ENCODE peak calls at places on chromosomes 11 and 22, in eight cellular contexts. Y is fibroblast of lung; V is activated CD4-positive, alpha-beta T cell treated with anti-CD3 and anti-CD28 coated beads for 36 hours; G is kidney tubule cell; J is ACHN; K is T-helper 2 cell; Z is naive thymus-derived CD8-positive, alpha-beta T cell; C is stimulated activated naive CD4-positive, alpha-beta T cell. B is an unnamed sample.

GRCh38 chr22:39174498-39175120 is 22.1 kb upstream of the CBX7 start:
- DNase-seq in K (no peak), J (peak; percentile 90), Y (peak; percentile 87), Z (peak; percentile 88), C (peak; percentile 73), V (peak; percentile 74), G (peak; percentile 98), B (peak; percentile 74)

GRCh38 chr11:116879789-116880402 is 42.5 kb upstream of the APOA1 start:
- DNase-seq in V (no peak), J (peak; percentile 62), Y (peak; percentile 90), G (peak; percentile 69), C (peak; percentile 27), Z (peak; percentile 49), K (no peak), B (no peak)

GRCh38 chr22:39301926-39302325 is 17.5 kb downstream of the RPL3 start:
- DNase-seq in K (no peak), J (no peak), Z (no peak), G (no peak), C (no peak), V (no peak), Y (no peak), B (no peak)

GRCh38 chr11:82842019-82842418 is 58.2 kb downstream of the PRCP start:
- DNase-seq in V (no peak), C (no peak), Y (no peak), Z (no peak), J (no peak), G (no peak), K (no peak), B (no peak)

GRCh38 chr11:56624661-56625110 is 10.0 kb upstream of the OR5M1 start:
- DNase-seq in Y (peak; percentile 4), C (no peak), G (peak; percentile 85), V (no peak), J (peak; percentile 82), K (no peak), Z (no peak), B (peak; percentile 37)

GRCh38 chr11:9280655-9281301 is 15.6 kb upstream of the DENND5A start:
- DNase-seq in C (peak; percentile 68), G (peak; percentile 50), Z (peak; percentile 81), V (peak; percentile 73), Y (peak; percentile 81), K (no peak), J (peak; percentile 19), B (peak; percentile 43)

GRCh38 chr11:117189941-117190544 is 9.1 kb upstream of the TAGLN start:
- DNase-seq in J (no peak), Y (no peak), V (no peak), G (no peak), C (no peak), K (no peak), Z (no peak), B (peak; percentile 7)

GRCh38 chr11:47166368-47166767 is 10.3 kb downstream of the ARFGAP2 start:
- DNase-seq in Z (no peak), Y (no peak), G (no peak), K (no peak), V (no peak), J (no peak), C (no peak), B (no peak)

GRCh38 chr22:31647516-31647915 is 14.5 kb downstream of the PISD start:
- DNase-seq in V (no peak), Y (peak; percentile 65), K (no peak), G (peak; percentile 81), J (no peak), Z (no peak), C (no peak), B (no peak)

GRCh38 chr11:72491001-72491400 is 56.7 kb upstream of the CLPB start:
- DNase-seq in C (no peak), J (no peak), Z (no peak), V (no peak), G (no peak), Y (peak; percentile 4), K (no peak), B (no peak)

GRCh38 chr11:28627690-28628255 is 519.6 kb downstream of the METTL15 start:
- DNase-seq in Y (no peak), C (no peak), G (no peak), Z (no peak), K (no peak), V (no peak), J (no peak), B (no peak)

GRCh38 chr11:123261345-123262106 is 66.5 kb upstream of the CLMP start:
- DNase-seq in V (peak; percentile 90), J (peak; percentile 75), C (peak; percentile 12), Z (peak; percentile 36), G (peak; percentile 75), Y (peak; percentile 71), K (peak; percentile 31), B (peak; percentile 87)

GRCh38 chr11:91802475-91802874 is 422.1 kb upstream of the FAT3 start:
- DNase-seq in K (no peak), C (no peak), G (no peak), J (no peak), Y (no peak), V (no peak), Z (no peak), B (no peak)

GRCh38 chr11:85685131-85685819 is 720 bp downstream of the CCDC89 start:
- DNase-seq in G (peak; percentile 22), Y (peak; percentile 82), V (no peak), J (no peak), Z (no peak), K (no peak), C (no peak), B (no peak)

GRCh38 chr22:35335468-35335867 is 35.8 kb downstream of the TOM1 start:
- DNase-seq in J (no peak), V (no peak), G (no peak), C (no peak), Y (no peak), Z (no peak), K (no peak), B (no peak)

GRCh38 chr22:50398698-50399648 is 55.8 kb downstream of the PPP6R2 start:
- DNase-seq in C (no peak), V (no peak), Y (no peak), Z (no peak), G (peak; percentile 30), K (no peak), J (no peak), B (no peak)

GRCh38 chr11:17646451-17647145 is 72.8 kb upstream of the MYOD1 start:
- DNase-seq in J (no peak), K (no peak), C (no peak), Y (no peak), Z (no peak), G (no peak), V (no peak), B (no peak)

GRCh38 chr11:128472128-128473110 is 114.9 kb downstream of the ETS1 start:
- DNase-seq in Y (peak; percentile 47), Z (peak; percentile 56), J (no peak), K (no peak), V (peak; percentile 83), G (peak; percentile 54), C (no peak), B (no peak)

GRCh38 chr22:43337385-43337784 is 5.8 kb downstream of the SCUBE1 start:
- DNase-seq in J (peak; percentile 40), Y (no peak), Z (no peak), C (no peak), K (no peak), V (no peak), G (no peak), B (no peak)

GRCh38 chr11:86041975-86042378 is 26.9 kb downstream of the PICALM start:
- DNase-seq in C (peak; percentile 78), J (peak; percentile 89), K (no peak), V (peak; percentile 63), Z (peak; percentile 77), Y (peak; percentile 93), G (peak; percentile 88), B (peak; percentile 82)

GRCh38 chr11:94968334-94968958 is 4.9 kb downstream of the CWC15 start:
- DNase-seq in C (no peak), K (no peak), J (peak; percentile 34), V (no peak), G (peak; percentile 33), Z (no peak), Y (peak; percentile 66), B (no peak)

GRCh38 chr11:19995131-19995530 is 165.1 kb downstream of the DBX1 start:
- DNase-seq in K (no peak), C (no peak), Y (peak; percentile 98), Z (no peak), G (peak; percentile 83), V (no peak), J (no peak), B (peak; percentile 59)

GRCh38 chr11:62601114-62601363 is 626 bp downstream of the MTA2 start:
- DNase-seq in V (peak; percentile 66), Y (no peak), J (peak; percentile 6), G (peak; percentile 43), C (no peak), Z (no peak), K (no peak), B (no peak)

GRCh38 chr22:29799217-29799680 is 32.1 kb downstream of the UQCR10 start:
- DNase-seq in G (peak; percentile 68), V (no peak), Y (peak; percentile 95), C (no peak), Z (no peak), J (peak; percentile 78), K (no peak), B (peak; percentile 98)

GRCh38 chr11:2265854-2266585 is 4.4 kb downstream of the ASCL2 start:
- DNase-seq in V (no peak), J (no peak), G (no peak), K (no peak), Z (peak; percentile 12), C (no peak), Y (no peak), B (no peak)

GRCh38 chr11:60130496-60130895 is 42.0 kb downstream of the MS4A2 start:
- DNase-seq in K (no peak), Z (peak; percentile 10), C (no peak), J (peak; percentile 51), G (peak; percentile 78), V (peak; percentile 25), Y (no peak), B (peak; percentile 26)

GRCh38 chr11:85541683-85542082 is 85.5 kb downstream of the DLG2 start:
- DNase-seq in C (no peak), K (no peak), Y (no peak), V (no peak), J (no peak), G (no peak), Z (no peak), B (no peak)

GRCh38 chr11:93020248-93021088 is 51.0 kb downstream of the MTNR1B start:
- DNase-seq in G (peak; percentile 71), V (no peak), J (peak; percentile 53), C (no peak), K (no peak), Y (peak; percentile 91), Z (no peak), B (peak; percentile 31)

GRCh38 chr11:66728760-66729385 is at the start of gene SPTBN2:
- DNase-seq in G (peak; percentile 28), Z (no peak), J (no peak), Y (no peak), V (no peak), K (no peak), C (peak; percentile 14), B (peak; percentile 34)

GRCh38 chr11:104841973-104842372 is 56.3 kb downstream of the CASP12 start:
- DNase-seq in G (no peak), C (no peak), Z (no peak), V (no peak), K (no peak), Y (no peak), J (no peak), B (no peak)

GRCh38 chr11:128691802-128692749 is 1.8 kb upstream of the FLI1 start:
- DNase-seq in V (no peak), K (no peak), G (no peak), Z (no peak), J (no peak), C (no peak), Y (no peak), B (no peak)